ENCODE peak calls at places on chromosomes 16 and 17, in nine cellular contexts. K, U, D, X, L, F, V, Q and Z are unnamed samples.
A peak's percentile ranks its signal among the peaks of the same experiment; 100 is the strongest.

GRCh38 chr17:19024101-19025078 is 19.8 kb upstream of the FAM83G start:
- DNase-seq in U (no peak), L (no peak), D (no peak), K (no peak), Q (no peak), V (peak; percentile 52), F (no peak), X (no peak), Z (peak; percentile 28)

GRCh38 chr16:16027728-16028310 is 78.4 kb downstream of the ABCC1 start:
- DNase-seq in U (no peak), L (no peak), F (no peak), K (no peak), Q (no peak), D (no peak), V (no peak), X (no peak), Z (no peak)

GRCh38 chr16:87824016-87824990 is 45.0 kb downstream of the SLC7A5 start:
- DNase-seq in L (no peak), K (no peak), F (no peak), Q (no peak), V (no peak), X (no peak), D (no peak), U (no peak), Z (no peak)

GRCh38 chr17:8939496-8940334 is 25.8 kb downstream of the PIK3R5 start:
- DNase-seq in D (no peak), X (no peak), V (no peak), U (no peak), F (no peak), K (no peak), Q (no peak), L (no peak), Z (no peak)

GRCh38 chr17:68384941-68385340 is 72.4 kb downstream of the WIPI1 start:
- DNase-seq in U (no peak), X (no peak), V (no peak), D (no peak), L (no peak), K (no peak), F (no peak), Q (no peak), Z (no peak)

GRCh38 chr17:45883063-45883462 is 11.3 kb upstream of the MAPT start:
- DNase-seq in L (no peak), X (no peak), K (no peak), F (no peak), U (no peak), V (no peak), D (no peak), Q (no peak), Z (no peak)

GRCh38 chr17:63709110-63709509 is 9.2 kb upstream of the LIMD2 start:
- DNase-seq in U (no peak), F (no peak), X (no peak), D (no peak), K (no peak), Q (no peak), V (no peak), L (no peak), Z (no peak)

GRCh38 chr16:30953511-30954124 is 3.9 kb upstream of the SETD1A start:
- DNase-seq in U (peak; percentile 42), K (peak; percentile 59), L (peak; percentile 71), V (peak; percentile 34), F (peak; percentile 50), D (peak; percentile 83), X (peak; percentile 85), Q (peak; percentile 82), Z (peak; percentile 38)

GRCh38 chr16:30720086-30720485 is 21.1 kb downstream of the SRCAP start:
- DNase-seq in U (no peak), V (no peak), D (no peak), F (no peak), K (no peak), Q (no peak), L (no peak), X (no peak), Z (no peak)

GRCh38 chr16:90019543-90020259 is 445 bp upstream of the DBNDD1 start:
- DNase-seq in K (peak; percentile 50), X (peak; percentile 68), F (no peak), D (no peak), U (peak; percentile 61), L (no peak), V (peak; percentile 71), Q (peak; percentile 42), Z (peak; percentile 33)

GRCh38 chr16:27318399-27319256 is 4.9 kb downstream of the IL4R start:
- DNase-seq in F (peak; percentile 48), X (no peak), D (peak; percentile 58), Q (no peak), V (no peak), U (peak; percentile 43), L (no peak), K (peak; percentile 50), Z (no peak)